ENCODE peak calls at places on chromosomes 7 and 10, in eight cellular contexts. J is dorsolateral prefrontal cortex; K is CD8-positive, alpha-beta T cell; E is adrenal gland; O is uterus; U is MM.1S; G is sigmoid colon; T is CD8-positive, alpha-beta memory T cell. D is an unnamed sample.

GRCh38 chr10:54905793-54906192 is 104.8 kb upstream of the PCDH15 start:
- DNase-seq in J (no peak), K (no peak), E (no peak), O (no peak), U (no peak), G (no peak), T (no peak), D (no peak)

GRCh38 chr10:31912898-31913847 is 15.5 kb downstream of the ARHGAP12 start:
- DNase-seq in J (peak; percentile 37), K (no peak), E (peak; percentile 48), O (no peak), U (no peak), G (no peak), T (no peak), D (no peak)

GRCh38 chr10:93568105-93568390 is 1.6 kb downstream of the FFAR4 start:
- DNase-seq in J (no peak), K (no peak), E (peak; percentile 21), O (no peak), U (no peak), G (peak; percentile 57), T (no peak), D (no peak)

GRCh38 chr7:88456490-88456889 is 149.8 kb upstream of the STEAP4 start:
- DNase-seq in J (no peak), K (no peak), E (no peak), O (no peak), U (no peak), G (no peak), T (no peak), D (no peak)

GRCh38 chr7:392822-393221 is 102.9 kb downstream of the FOXL3 start:
- DNase-seq in J (no peak), K (no peak), E (no peak), O (no peak), U (no peak), G (no peak), T (no peak), D (no peak)

GRCh38 chr7:64774204-64774842 is 19.9 kb upstream of the ZNF138 start:
- DNase-seq in J (no peak), K (no peak), E (no peak), O (no peak), U (peak; percentile 73), G (no peak), T (peak; percentile 3), D (no peak)

GRCh38 chr7:81299272-81299671 is 380.4 kb upstream of the SEMA3C start:
- DNase-seq in J (no peak), K (no peak), E (no peak), O (no peak), U (no peak), G (no peak), T (no peak), D (no peak)

GRCh38 chr7:2451171-2452073 is 24.8 kb downstream of the GRIFIN start:
- DNase-seq in J (peak; percentile 86), K (peak; percentile 73), E (peak; percentile 88), O (peak; percentile 82), U (peak; percentile 64), G (peak; percentile 89), T (peak; percentile 59), D (peak; percentile 65)

GRCh38 chr10:11057448-11057847 is 39.8 kb downstream of the CELF2 start:
- DNase-seq in J (no peak), K (no peak), E (no peak), O (no peak), U (no peak), G (no peak), T (no peak), D (no peak)

GRCh38 chr7:121390109-121390508 is 6.0 kb downstream of the FAM3C start:
- DNase-seq in J (no peak), K (no peak), E (no peak), O (no peak), U (no peak), G (no peak), T (no peak), D (no peak)

GRCh38 chr7:1533569-1534329 is 3.2 kb downstream of the MAFK start:
- DNase-seq in J (no peak), K (no peak), E (peak; percentile 96), O (peak; percentile 41), U (no peak), G (peak; percentile 80), T (no peak), D (no peak)

GRCh38 chr7:24764972-24765744 is 7.9 kb upstream of the GSDME start:
- DNase-seq in J (no peak), K (no peak), E (no peak), O (no peak), U (no peak), G (no peak), T (no peak), D (no peak)

GRCh38 chr10:38093816-38094157 is 350 bp upstream of the ZNF37A start:
- DNase-seq in J (no peak), K (no peak), E (no peak), O (no peak), U (no peak), G (no peak), T (no peak), D (no peak)

GRCh38 chr7:31106303-31107105 is 54.4 kb downstream of the ADCYAP1R1 start:
- DNase-seq in J (no peak), K (no peak), E (no peak), O (no peak), U (no peak), G (no peak), T (no peak), D (no peak)

GRCh38 chr10:28291881-28292297 is 11.0 kb downstream of the MPP7 start:
- DNase-seq in J (no peak), K (no peak), E (peak; percentile 33), O (no peak), U (no peak), G (no peak), T (no peak), D (no peak)

GRCh38 chr7:115070311-115070710 is 148.4 kb downstream of the MDFIC start:
- DNase-seq in J (no peak), K (no peak), E (no peak), O (no peak), U (no peak), G (no peak), T (no peak), D (no peak)

GRCh38 chr10:114626841-114627240 is 31.2 kb downstream of the ABLIM1 start:
- DNase-seq in J (no peak), K (no peak), E (no peak), O (no peak), U (no peak), G (no peak), T (no peak), D (no peak)

GRCh38 chr10:70561558-70561957 is 41.0 kb downstream of the PRF1 start:
- DNase-seq in J (no peak), K (no peak), E (no peak), O (no peak), U (no peak), G (peak; percentile 40), T (no peak), D (no peak)

GRCh38 chr7:24978837-24979469 is 1.0 kb downstream of the OSBPL3 start:
- DNase-seq in J (no peak), K (peak; percentile 18), E (no peak), O (no peak), U (no peak), G (peak; percentile 67), T (no peak), D (no peak)

GRCh38 chr7:123865517-123866117 is 20.6 kb downstream of the HYAL4 start:
- DNase-seq in J (peak; percentile 32), K (no peak), E (peak; percentile 74), O (peak; percentile 24), U (peak; percentile 79), G (no peak), T (peak; percentile 21), D (no peak)

GRCh38 chr7:13042605-13043236 is 355.3 kb downstream of the ARL4A start:
- DNase-seq in J (no peak), K (no peak), E (no peak), O (no peak), U (no peak), G (no peak), T (no peak), D (no peak)

GRCh38 chr7:111138196-111138569 is 47.3 kb downstream of the LRRN3 start:
- DNase-seq in J (no peak), K (peak; percentile 70), E (peak; percentile 82), O (no peak), U (peak; percentile 66), G (no peak), T (peak; percentile 61), D (no peak)

GRCh38 chr10:122553341-122553740 is 7.2 kb upstream of the DMBT1 start:
- DNase-seq in J (no peak), K (no peak), E (no peak), O (no peak), U (no peak), G (no peak), T (no peak), D (no peak)

GRCh38 chr10:113480828-113481502 is 71.9 kb upstream of the HABP2 start:
- DNase-seq in J (no peak), K (no peak), E (no peak), O (no peak), U (no peak), G (no peak), T (no peak), D (no peak)

GRCh38 chr10:97479939-97480338 is 18.3 kb downstream of the MMS19 start:
- DNase-seq in J (no peak), K (no peak), E (no peak), O (no peak), U (no peak), G (no peak), T (no peak), D (peak; percentile 23)
- H3K27ac ChIP-seq in J (no peak overlapping the region), K (no peak overlapping the region), E (no peak overlapping the region), O (no peak overlapping the region), U (no peak overlapping the region), G (no peak overlapping the region), T (no peak overlapping the region), D (no peak overlapping the region)

GRCh38 chr10:100986623-100986951 is 710 bp downstream of the MRPL43 start:
- DNase-seq in J (no peak), K (no peak), E (no peak), O (no peak), U (peak; percentile 6), G (peak; percentile 65), T (no peak), D (no peak)
- H3K27ac ChIP-seq in J (peak overlapping the region; percentile 67), K (peak overlapping the region; percentile 51), E (peak overlapping the region; percentile 83), O (peak overlapping the region; percentile 76), U (no peak overlapping the region), G (peak overlapping the region; percentile 81), T (peak overlapping the region; percentile 76), D (peak overlapping the region; percentile 93)

GRCh38 chr10:8054498-8055407 is at the start of gene GATA3:
- DNase-seq in J (no peak), K (peak; percentile 87), E (peak; percentile 83), O (no peak), U (no peak), G (no peak), T (peak; percentile 79), D (no peak)
- H3K27ac ChIP-seq in J (no peak within 1 kb of the TSS), K (peak within 1 kb of the TSS; percentile 74), E (peak within 1 kb of the TSS; percentile 83), O (no peak within 1 kb of the TSS), U (no peak within 1 kb of the TSS), G (no peak within 1 kb of the TSS), T (peak within 1 kb of the TSS; percentile 89), D (no peak within 1 kb of the TSS)

GRCh38 chr10:124691448-124692435 is 52.4 kb downstream of the FAM53B start:
- DNase-seq in J (no peak), K (no peak), E (no peak), O (no peak), U (no peak), G (no peak), T (no peak), D (no peak)
- H3K27ac ChIP-seq in J (peak overlapping the region; percentile 96), K (no peak overlapping the region), E (peak overlapping the region; percentile 25), O (no peak overlapping the region), U (no peak overlapping the region), G (peak overlapping the region; percentile 57), T (peak overlapping the region; percentile 1), D (peak overlapping the region; percentile 85)